ENCODE peak calls at places on chromosomes 4 and X, in seven cellular contexts. U is pancreas, L is dorsolateral prefrontal cortex, R is coronary artery, H is neuronal stem cell, I is hepatocyte, W is AG04450. Z is an unnamed sample.

GRCh38 chr4:154722262-154722661 is 21.5 kb upstream of the LRAT start:
- DNase-seq in I (no peak), H (no peak), U (no peak), L (no peak), W (no peak), R (no peak), Z (no peak)

GRCh38 chr4:36712013-36712412 is 430.6 kb downstream of the DTHD1 start:
- DNase-seq in L (no peak), I (no peak), U (no peak), W (no peak), H (no peak), R (no peak), Z (no peak)

GRCh38 chr4:153246446-153247115 is 42.3 kb downstream of the TRIM2 start:
- DNase-seq in U (no peak), L (no peak), H (no peak), R (no peak), I (no peak), W (no peak), Z (no peak)

GRCh38 chrX:619451-619811 is 11.2 kb upstream of the SHOX start:
- DNase-seq in I (no peak), H (no peak), L (no peak), R (no peak), W (no peak), U (no peak), Z (no peak)

GRCh38 chr4:24137963-24138601 is 248.2 kb upstream of the PPARGC1A start:
- DNase-seq in I (peak; percentile 86), W (no peak), H (no peak), L (no peak), U (no peak), R (no peak), Z (no peak)

GRCh38 chr4:164503874-164504273 is 250.1 kb upstream of the SMIM31 start:
- DNase-seq in W (no peak), U (no peak), R (no peak), H (no peak), I (no peak), L (no peak), Z (no peak)

GRCh38 chr4:103026868-103027267 is 7.4 kb upstream of the SLC9B1 start:
- DNase-seq in U (no peak), L (no peak), I (no peak), R (no peak), W (no peak), H (no peak), Z (no peak)

GRCh38 chrX:151679798-151680427 is 15.3 kb upstream of the PRRG3 start:
- DNase-seq in H (no peak), W (no peak), L (no peak), I (no peak), R (no peak), U (no peak), Z (no peak)

GRCh38 chrX:3962511-3963350 is 249.3 kb upstream of the PRKX start:
- DNase-seq in R (no peak), U (peak; percentile 15), L (no peak), W (no peak), H (peak; percentile 27), I (peak; percentile 61), Z (no peak)

GRCh38 chr4:158856852-158857251 is 88.0 kb downstream of the FNIP2 start:
- DNase-seq in L (no peak), U (no peak), R (no peak), I (peak; percentile 41), W (peak; percentile 8), H (no peak), Z (no peak)

GRCh38 chrX:129845616-129846190 is 2.0 kb upstream of the ZDHHC9 start:
- DNase-seq in R (no peak), W (no peak), U (no peak), H (no peak), L (no peak), I (no peak), Z (no peak)

GRCh38 chr4:52750819-52751348 is 341 bp downstream of the ERVMER34-1 start:
- DNase-seq in L (no peak), H (no peak), I (peak; percentile 56), R (no peak), U (peak; percentile 25), W (no peak), Z (no peak)

GRCh38 chrX:121581885-121582284 is 534.5 kb downstream of the GLUD2 start:
- DNase-seq in H (no peak), W (no peak), U (no peak), L (no peak), I (no peak), R (no peak), Z (no peak)

GRCh38 chrX:52217494-52218160 is 32.9 kb downstream of the MAGED4 start:
- DNase-seq in R (no peak), U (no peak), H (no peak), W (no peak), I (no peak), L (no peak), Z (no peak)

GRCh38 chrX:150897371-150898319 is 823 bp downstream of the CD99L2 start:
- DNase-seq in W (no peak), U (peak; percentile 20), I (peak; percentile 58), L (no peak), H (no peak), R (no peak), Z (no peak)

GRCh38 chr4:107734120-107734519 is 14.1 kb upstream of the PAPSS1 start:
- DNase-seq in U (no peak), R (no peak), W (no peak), H (no peak), I (no peak), L (no peak), Z (no peak)

GRCh38 chrX:119168104-119168503 is 40.5 kb upstream of the KIAA1210 start:
- DNase-seq in L (no peak), H (no peak), U (no peak), W (no peak), I (no peak), R (no peak), Z (no peak)

GRCh38 chr4:8866421-8866820 is 5.2 kb downstream of the HMX1 start:
- DNase-seq in H (no peak), U (no peak), I (no peak), W (no peak), R (no peak), L (no peak), Z (no peak)

GRCh38 chr4:93317046-93317445 is 511.5 kb upstream of the ATOH1 start:
- DNase-seq in L (no peak), W (no peak), I (no peak), H (no peak), U (no peak), R (no peak), Z (no peak)

GRCh38 chrX:65331371-65331770 is 203.2 kb downstream of the LAS1L start:
- DNase-seq in H (no peak), W (no peak), I (no peak), R (no peak), L (no peak), U (no peak), Z (no peak)

GRCh38 chr4:187541666-187542065 is 453.9 kb upstream of the ZFP42 start:
- DNase-seq in L (no peak), R (no peak), W (no peak), H (no peak), U (no peak), I (no peak), Z (no peak)

GRCh38 chr4:37999000-37999745 is 39.0 kb downstream of the PTTG2 start:
- DNase-seq in H (no peak), U (no peak), I (peak; percentile 25), W (no peak), R (no peak), L (no peak), Z (no peak)

GRCh38 chrX:19372170-19373033 is 28.7 kb downstream of the PDHA1 start:
- DNase-seq in R (no peak), U (peak; percentile 48), W (peak; percentile 24), H (peak; percentile 53), I (peak; percentile 80), L (peak; percentile 73), Z (no peak)

GRCh38 chrX:74420194-74421035 is 878 bp upstream of the SLC16A2 start:
- DNase-seq in U (peak; percentile 65), W (peak; percentile 16), I (peak; percentile 67), R (peak; percentile 88), H (peak; percentile 48), L (peak; percentile 77), Z (no peak)

GRCh38 chr4:39051454-39051853 is 10.6 kb upstream of the KLHL5 start:
- DNase-seq in L (no peak), H (no peak), U (no peak), I (no peak), R (no peak), W (no peak), Z (no peak)

GRCh38 chr4:56976283-56976877 is 1.0 kb downstream of the NOA1 start:
- DNase-seq in R (no peak), I (no peak), W (no peak), H (no peak), L (no peak), U (peak; percentile 22), Z (no peak)

GRCh38 chr4:188754372-188755002 is 615.2 kb downstream of the TRIML1 start:
- DNase-seq in H (no peak), U (no peak), L (no peak), R (no peak), W (no peak), I (no peak), Z (no peak)

GRCh38 chr4:135277116-135277979 is 1075.8 kb upstream of the PABPC4L start:
- DNase-seq in U (no peak), W (peak; percentile 23), I (no peak), H (no peak), R (no peak), L (no peak), Z (no peak)

GRCh38 chr4:145954924-145955339 is 16.3 kb upstream of the ZNF827 start:
- DNase-seq in H (no peak), L (no peak), R (no peak), W (peak; percentile 78), U (no peak), I (peak; percentile 47), Z (no peak)

GRCh38 chr4:133263082-133263481 is 114.0 kb downstream of the PCDH10 start:
- DNase-seq in U (no peak), I (no peak), R (no peak), L (no peak), H (no peak), W (no peak), Z (no peak)
- H3K27ac ChIP-seq in U (no peak overlapping the region), I (no peak overlapping the region), R (no peak overlapping the region), L (no peak overlapping the region), H (no peak overlapping the region), W (no peak overlapping the region), Z (no peak overlapping the region)

GRCh38 chrX:83512111-83512510 is 4.0 kb downstream of the POU3F4 start:
- DNase-seq in H (no peak), I (no peak), R (no peak), L (no peak), U (no peak), W (no peak), Z (no peak)
- H3K4me3 ChIP-seq in H (peak overlapping the region; percentile 74), I (no peak overlapping the region), R (no peak overlapping the region), L (no peak overlapping the region), U (no peak overlapping the region), W (no peak overlapping the region), Z (no peak overlapping the region)

DNA sequence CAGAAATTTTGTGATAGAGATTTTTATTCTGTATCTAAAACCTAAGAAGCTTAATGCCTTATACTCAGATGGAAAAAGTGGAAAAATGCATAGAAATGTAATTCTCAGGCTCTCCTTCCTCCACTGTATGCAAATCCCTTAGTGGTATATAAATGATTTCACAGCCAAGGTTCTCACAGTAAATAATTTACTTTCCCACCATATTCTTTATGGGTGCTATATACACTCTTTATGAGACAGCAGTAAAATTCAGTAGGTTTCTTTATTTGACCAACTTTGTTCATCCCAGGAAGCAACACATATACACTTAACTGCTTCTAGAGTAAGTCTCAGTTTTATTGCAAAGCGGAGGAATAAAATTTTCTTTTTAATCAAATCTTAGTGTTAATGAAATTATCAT is 1399.7 kb downstream of the PCDH7 start:
- DNase-seq in L (no peak), R (no peak), W (no peak), H (no peak), U (no peak), I (no peak), Z (no peak)
- H3K27ac ChIP-seq in L (no peak overlapping the region), R (no peak overlapping the region), W (no peak overlapping the region), H (no peak overlapping the region), U (no peak overlapping the region), I (no peak overlapping the region), Z (no peak overlapping the region)

GRCh38 chr4:85824166-85824945 is 349.4 kb downstream of the ARHGAP24 start:
- DNase-seq in R (no peak), I (no peak), W (no peak), L (no peak), U (no peak), H (no peak), Z (no peak)
- H3K4me3 ChIP-seq in R (no peak overlapping the region), I (no peak overlapping the region), W (no peak overlapping the region), L (no peak overlapping the region), U (no peak overlapping the region), H (no peak overlapping the region), Z (no peak overlapping the region)